ENCODE peak calls at places on chromosome 15, in six cellular contexts. K is endothelial cell of umbilical vein, D is OCI-LY7, G is PC-3, M is fibroblast of lung, S is mesenchymal stem cell. V is an unnamed sample.

GRCh38 chr15:61613729-61614128 is 384.6 kb upstream of the RORA start:
- DNase-seq in K (no peak), D (no peak), G (no peak), M (peak), S (no peak), V (no peak)

GRCh38 chr15:92683511-92683834 is 27.9 kb upstream of the FAM174B start:
- DNase-seq in K (peak), D (no peak), G (peak), M (peak), S (no peak), V (no peak)

GRCh38 chr15:52698514-52698913 is 19.3 kb upstream of the ATOSA start:
- DNase-seq in K (no peak), D (no peak), G (peak), M (peak), S (peak), V (no peak)

GRCh38 chr15:39365873-39366272 is 215.0 kb upstream of the THBS1 start:
- DNase-seq in K (no peak), D (no peak), G (no peak), M (no peak), S (no peak), V (no peak)

GRCh38 chr15:48332642-48333034 is 1.4 kb downstream of the DUT start:
- DNase-seq in K (no peak), D (peak), G (no peak), M (no peak), S (no peak), V (peak)

GRCh38 chr15:31347067-31347975 is 20.7 kb downstream of the KLF13 start:
- DNase-seq in K (no peak), D (peak), G (no peak), M (no peak), S (no peak), V (no peak)

GRCh38 chr15:90286678-90287077 is 21.2 kb downstream of the NGRN start:
- DNase-seq in K (peak), D (peak), G (peak), M (peak), S (peak), V (peak)

GRCh38 chr15:40249477-40250303 is 10.8 kb downstream of the PAK6 start:
- DNase-seq in K (no peak), D (no peak), G (peak), M (no peak), S (peak), V (no peak)

GRCh38 chr15:47411733-47412530 is 305.4 kb upstream of the SEMA6D start:
- DNase-seq in K (peak), D (no peak), G (no peak), M (peak), S (no peak), V (no peak)

GRCh38 chr15:52680756-52681155 is 1.6 kb upstream of the ATOSA start:
- DNase-seq in K (no peak), D (peak), G (no peak), M (no peak), S (no peak), V (peak)

GRCh38 chr15:74244818-74245341 is 8.8 kb downstream of the CCDC33 start:
- DNase-seq in K (no peak), D (no peak), G (no peak), M (no peak), S (no peak), V (no peak)

GRCh38 chr15:91908401-91908800 is 54.9 kb downstream of the SLCO3A1 start:
- DNase-seq in K (no peak), D (no peak), G (peak), M (peak), S (peak), V (no peak)

GRCh38 chr15:50219820-50220219 is 37.8 kb downstream of the SLC27A2 start:
- DNase-seq in K (no peak), D (no peak), G (no peak), M (no peak), S (peak), V (no peak)

GRCh38 chr15:80608688-80609087 is 86.4 kb upstream of the ABHD17C start:
- DNase-seq in K (no peak), D (no peak), G (no peak), M (no peak), S (no peak), V (no peak)

GRCh38 chr15:72163719-72164118 is 33.9 kb downstream of the GRAMD2A start:
- DNase-seq in K (no peak), D (no peak), G (no peak), M (no peak), S (no peak), V (no peak)

GRCh38 chr15:51623386-51623938 is 891 bp upstream of the DMXL2 start:
- DNase-seq in K (peak), D (no peak), G (peak), M (no peak), S (no peak), V (peak)

GRCh38 chr15:48336940-48337339 is 5.7 kb downstream of the DUT start:
- DNase-seq in K (peak), D (peak), G (peak), M (peak), S (peak), V (peak)

GRCh38 chr15:70526974-70527325 is 236.4 kb downstream of the UACA start:
- DNase-seq in K (no peak), D (no peak), G (no peak), M (no peak), S (no peak), V (no peak)

GRCh38 chr15:58770519-58770856 is 614 bp upstream of the MINDY2 start:
- DNase-seq in K (no peak), D (peak), G (peak), M (peak), S (peak), V (peak)

DNA sequence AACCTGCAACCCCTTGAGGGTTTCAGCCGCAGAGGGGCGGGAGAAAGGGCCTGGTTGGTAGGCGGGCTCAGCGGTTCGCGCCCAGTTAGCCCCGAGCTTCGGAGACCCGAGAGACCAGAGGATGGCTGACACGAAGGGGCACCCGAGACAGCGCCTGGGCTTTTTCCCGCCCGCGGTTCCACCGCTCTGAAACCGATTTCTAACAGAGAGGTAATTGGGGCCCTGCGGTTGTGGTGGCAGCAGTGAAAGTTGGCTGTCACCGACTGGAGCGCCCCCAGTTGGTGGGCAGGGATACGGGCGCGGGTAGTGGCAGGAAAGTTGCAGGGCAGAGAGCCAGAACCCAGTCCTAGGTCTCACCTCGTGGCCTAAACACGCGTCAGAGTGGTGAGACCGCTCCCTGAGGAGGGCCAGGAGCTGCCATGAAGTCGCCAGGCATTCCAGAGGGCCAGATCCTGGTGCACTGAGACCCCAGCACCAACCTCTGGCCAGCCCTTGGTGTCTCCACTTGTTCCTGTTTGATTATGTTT is 590 bp upstream of the ELL3 start:
- DNase-seq in K (peak), D (peak), G (peak), M (peak), S (peak), V (peak)
- H3K4me2 ChIP-seq in K (peak), D (peak), G (peak), M (peak), S (peak), V (peak)

GRCh38 chr15:67829647-67830504 is 4.6 kb downstream of the SKOR1 start:
- DNase-seq in K (no peak), D (no peak), G (no peak), M (no peak), S (no peak), V (no peak)

GRCh38 chr15:67826717-67827560 is 1.6 kb downstream of the SKOR1 start:
- DNase-seq in K (no peak), D (no peak), G (no peak), M (no peak), S (no peak), V (no peak)

GRCh38 chr15:67828969-67829646 is 3.8 kb downstream of the SKOR1 start:
- DNase-seq in K (no peak), D (no peak), G (no peak), M (no peak), S (no peak), V (no peak)

GRCh38 chr15:67827561-67828378 is 2.5 kb downstream of the SKOR1 start:
- DNase-seq in K (no peak), D (no peak), G (no peak), M (no peak), S (no peak), V (no peak)

GRCh38 chr15:67828379-67828968 is 3.2 kb downstream of the SKOR1 start:
- DNase-seq in K (no peak), D (no peak), G (no peak), M (no peak), S (no peak), V (no peak)
- H3K4me3 ChIP-seq in K (no peak), D (no peak), G (no peak), M (no peak), S (no peak), V (no peak)

GRCh38 chr15:99126195-99126594 is 21.3 kb downstream of the SYNM start:
- DNase-seq in K (no peak), D (no peak), G (no peak), M (no peak), S (no peak), V (no peak)
- H3K4me2 ChIP-seq in K (no peak), D (no peak), G (no peak), M (no peak), S (no peak), V (no peak)

DNA sequence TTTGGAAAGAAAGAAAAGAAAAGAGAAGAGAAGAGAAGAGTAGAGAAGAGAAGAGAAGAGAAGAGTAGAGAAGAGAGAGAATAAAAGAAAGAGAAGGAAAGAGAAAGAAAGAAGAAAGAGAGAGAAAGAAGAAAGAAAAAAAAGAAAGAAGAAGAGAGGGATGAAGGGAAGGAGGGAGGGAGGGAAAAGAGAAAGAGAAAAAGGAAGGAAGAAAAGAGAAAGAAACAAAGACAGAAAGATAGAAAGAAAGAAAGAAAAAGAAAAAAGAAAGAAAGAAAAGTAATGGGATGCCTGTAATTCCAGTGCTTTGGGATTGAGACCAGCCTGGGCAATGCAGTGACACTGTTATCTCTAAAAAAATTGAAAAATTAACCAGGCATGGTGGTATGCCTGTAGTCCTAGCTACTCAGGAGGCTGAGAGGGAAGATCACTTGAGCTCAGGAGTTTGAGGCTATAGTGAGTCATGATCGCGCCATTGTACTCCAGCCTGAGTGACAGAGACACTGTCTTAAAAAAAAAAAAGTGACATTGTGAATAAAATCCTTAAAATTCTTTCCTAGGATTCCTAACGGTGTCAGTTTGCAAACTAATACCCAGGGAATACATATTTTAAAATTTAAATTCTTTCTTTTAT is 1.7 kb downstream of the RASL12 start:
- DNase-seq in K (no peak), D (no peak), G (no peak), M (no peak), S (no peak), V (no peak)
- H3K4me3 ChIP-seq in K (no peak), D (no peak), G (no peak), M (peak), S (no peak), V (no peak)

GRCh38 chr15:67024322-67024997 is 40.9 kb upstream of the SMAD3 start:
- DNase-seq in K (peak), D (no peak), G (peak), M (peak), S (peak), V (no peak)

GRCh38 chr15:67024998-67025368 is 40.4 kb upstream of the SMAD3 start:
- DNase-seq in K (peak), D (no peak), G (no peak), M (no peak), S (peak), V (no peak)

GRCh38 chr15:67025719-67026118 is 39.7 kb upstream of the SMAD3 start:
- DNase-seq in K (peak), D (no peak), G (peak), M (peak), S (peak), V (no peak)

GRCh38 chr15:67022587-67022986 is 42.8 kb upstream of the SMAD3 start:
- DNase-seq in K (no peak), D (no peak), G (no peak), M (no peak), S (no peak), V (no peak)

GRCh38 chr15:67023517-67024321 is 41.7 kb upstream of the SMAD3 start:
- DNase-seq in K (no peak), D (no peak), G (peak), M (no peak), S (no peak), V (no peak)
- H3K4me2 ChIP-seq in K (peak), D (no peak), G (peak), M (peak), S (no peak), V (no peak)

DNA sequence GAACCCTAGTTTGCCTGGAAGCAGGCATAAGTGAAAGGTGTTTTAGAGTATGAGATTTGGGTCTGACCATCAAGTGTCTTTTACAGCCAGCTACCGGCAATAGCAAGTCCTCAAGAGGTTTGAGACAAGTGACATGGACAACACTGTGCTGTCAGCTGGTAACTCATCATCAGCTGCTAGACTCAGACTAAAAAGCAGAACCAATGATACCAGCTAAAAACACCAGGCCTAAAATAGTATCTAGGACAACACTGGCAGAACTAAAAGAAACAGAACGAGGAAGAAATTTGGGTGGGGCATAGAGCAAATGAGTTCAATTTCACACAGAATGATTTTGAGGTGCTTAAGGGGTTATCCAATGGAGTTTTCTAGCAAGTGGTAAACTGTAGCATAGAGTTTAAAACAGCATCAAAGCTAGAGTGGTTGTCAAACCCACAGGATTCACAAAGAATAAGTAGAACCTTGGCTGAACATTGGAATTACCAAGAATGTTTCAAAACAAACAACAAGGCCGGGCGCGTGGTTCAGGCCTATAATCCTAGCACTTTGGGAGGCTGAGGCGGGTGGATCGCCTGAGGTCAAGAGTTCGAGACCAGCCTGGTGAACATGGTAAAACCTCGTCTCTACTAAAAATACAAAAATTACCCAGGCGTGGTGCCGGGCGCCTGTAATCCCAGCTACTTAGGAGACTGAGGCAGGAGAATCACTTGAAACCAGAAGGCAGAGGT is 3.9 kb downstream of the CIAO2A start:
- DNase-seq in K (no peak), D (peak), G (no peak), M (no peak), S (no peak), V (no peak)
- H3K4me3 ChIP-seq in K (no peak), D (peak), G (no peak), M (no peak), S (no peak), V (no peak)

GRCh38 chr15:93985925-93986324 is 245.4 kb upstream of the MCTP2 start:
- DNase-seq in K (no peak), D (no peak), G (no peak), M (no peak), S (no peak), V (no peak)

GRCh38 chr15:93987068-93987467 is 244.3 kb upstream of the MCTP2 start:
- DNase-seq in K (no peak), D (peak), G (no peak), M (no peak), S (no peak), V (no peak)

GRCh38 chr15:93985173-93985572 is 246.2 kb upstream of the MCTP2 start:
- DNase-seq in K (no peak), D (no peak), G (no peak), M (no peak), S (no peak), V (no peak)

GRCh38 chr15:93983501-93983900 is 247.9 kb upstream of the MCTP2 start:
- DNase-seq in K (no peak), D (no peak), G (no peak), M (no peak), S (no peak), V (no peak)

GRCh38 chr15:93986400-93986984 is 244.9 kb upstream of the MCTP2 start:
- DNase-seq in K (no peak), D (no peak), G (no peak), M (no peak), S (no peak), V (no peak)
- H3K4me2 ChIP-seq in K (no peak), D (no peak), G (no peak), M (no peak), S (no peak), V (no peak)

V was measured in Karpas-422.